ENCODE peak calls at places on chromosomes 12 and 14, in nine cellular contexts. F is HepG2, D is esophagus muscularis mucosa, E is stomach, L is suprapubic skin, A is SK-N-SH, R is K562, T is GM12878, Z is sigmoid colon. M is an unnamed sample.

GRCh38 chr14:23352506-23353432 is at the start of gene SLC22A17:
- DNase-seq in F (peak; percentile 45), D (no peak), E (peak; percentile 65), L (peak; percentile 82), A (peak; percentile 93), R (no peak), T (no peak), Z (peak; percentile 94), M (peak; percentile 69)

GRCh38 chr12:49264873-49265792 is at the start of gene TUBA1C:
- DNase-seq in F (peak; percentile 88), D (peak; percentile 96), E (peak; percentile 95), L (peak; percentile 93), A (no peak), R (peak; percentile 99), T (peak; percentile 57), Z (peak; percentile 96), M (peak; percentile 96)

GRCh38 chr14:34911209-34912150 is 36.3 kb upstream of the BAZ1A start:
- DNase-seq in F (no peak), D (no peak), E (no peak), L (no peak), A (no peak), R (no peak), T (no peak), Z (no peak), M (no peak)

GRCh38 chr12:66297923-66298322 is 4.4 kb upstream of the HELB start:
- DNase-seq in F (no peak), D (no peak), E (no peak), L (no peak), A (no peak), R (no peak), T (no peak), Z (no peak), M (no peak)

GRCh38 chr12:78555802-78556201 is 308.8 kb upstream of the SYT1 start:
- DNase-seq in F (no peak), D (no peak), E (no peak), L (no peak), A (no peak), R (no peak), T (no peak), Z (no peak), M (no peak)

GRCh38 chr14:21917699-21918436 is 244.2 kb upstream of the OR4E1 start:
- DNase-seq in F (peak; percentile 56), D (no peak), E (peak; percentile 53), L (no peak), A (peak; percentile 11), R (peak; percentile 18), T (peak; percentile 3), Z (no peak), M (peak; percentile 28)

GRCh38 chr14:104138891-104139459 is 588 bp downstream of the KIF26A start:
- DNase-seq in F (no peak), D (no peak), E (no peak), L (peak; percentile 62), A (no peak), R (no peak), T (no peak), Z (peak; percentile 63), M (no peak)

GRCh38 chr12:6996040-6996441 is 22.2 kb downstream of the LPCAT3 start:
- DNase-seq in F (peak; percentile 63), D (no peak), E (no peak), L (no peak), A (no peak), R (peak; percentile 28), T (no peak), Z (no peak), M (no peak)

GRCh38 chr14:80316426-80316825 is 105.1 kb upstream of the DIO2 start:
- DNase-seq in F (no peak), D (no peak), E (no peak), L (no peak), A (no peak), R (no peak), T (no peak), Z (no peak), M (no peak)

GRCh38 chr12:65937181-65937641 is 112.9 kb downstream of the HMGA2 start:
- DNase-seq in F (peak; percentile 97), D (no peak), E (no peak), L (no peak), A (no peak), R (no peak), T (no peak), Z (no peak), M (no peak)

GRCh38 chr14:75630695-75631452 is 29.8 kb downstream of the ERG28 start:
- DNase-seq in F (no peak), D (no peak), E (no peak), L (no peak), A (no peak), R (no peak), T (no peak), Z (no peak), M (no peak)

GRCh38 chr14:64873506-64874220 is 6.0 kb downstream of the SPTB start:
- DNase-seq in F (no peak), D (peak; percentile 47), E (no peak), L (no peak), A (no peak), R (no peak), T (no peak), Z (no peak), M (no peak)

GRCh38 chr14:105907276-105907675 is 380.9 kb downstream of the TMEM121 start:
- DNase-seq in F (no peak), D (no peak), E (no peak), L (no peak), A (no peak), R (no peak), T (no peak), Z (no peak), M (no peak)

GRCh38 chr12:107552263-107552662 is 133.3 kb upstream of the PWP1 start:
- DNase-seq in F (no peak), D (no peak), E (no peak), L (no peak), A (no peak), R (no peak), T (no peak), Z (no peak), M (no peak)

GRCh38 chr12:123591702-123592481 is 7.5 kb downstream of the TMED2 start:
- DNase-seq in F (no peak), D (no peak), E (no peak), L (peak; percentile 4), A (no peak), R (no peak), T (no peak), Z (no peak), M (no peak)

GRCh38 chr12:128449146-128449894 is 182.3 kb downstream of the TMEM132C start:
- DNase-seq in F (no peak), D (no peak), E (no peak), L (no peak), A (peak; percentile 27), R (no peak), T (no peak), Z (no peak), M (no peak)
- TF ChIP-seq POLR2AphosphoS5 in F (no peak), D (no peak), E (no peak), L (no peak), A (no peak), R (no peak), T (no peak), Z (no peak), M (no peak)

GRCh38 chr14:67485501-67486095 is 2.9 kb downstream of the TMEM229B start:
- DNase-seq in F (no peak), D (no peak), E (no peak), L (no peak), A (no peak), R (peak; percentile 15), T (no peak), Z (no peak), M (no peak)

GRCh38 chr14:67487332-67487731 is 1.2 kb downstream of the TMEM229B start:
- DNase-seq in F (no peak), D (no peak), E (no peak), L (no peak), A (no peak), R (no peak), T (no peak), Z (no peak), M (no peak)

GRCh38 chr14:67486890-67487289 is 1.6 kb downstream of the TMEM229B start:
- DNase-seq in F (no peak), D (no peak), E (no peak), L (no peak), A (no peak), R (no peak), T (no peak), Z (no peak), M (no peak)

GRCh38 chr14:67490201-67490600 is 1.7 kb upstream of the TMEM229B start:
- DNase-seq in F (no peak), D (no peak), E (no peak), L (no peak), A (no peak), R (no peak), T (no peak), Z (no peak), M (no peak)

GRCh38 chr14:67487937-67488893 is at the start of gene TMEM229B:
- DNase-seq in F (no peak), D (no peak), E (peak; percentile 66), L (no peak), A (no peak), R (no peak), T (peak; percentile 94), Z (no peak), M (peak; percentile 74)
- TF ChIP-seq EP300 in F (no peak), D (no peak), E (no peak), L (no peak), A (no peak), R (no peak), T (peak; percentile 88), Z (no peak), M (no peak)

DNA sequence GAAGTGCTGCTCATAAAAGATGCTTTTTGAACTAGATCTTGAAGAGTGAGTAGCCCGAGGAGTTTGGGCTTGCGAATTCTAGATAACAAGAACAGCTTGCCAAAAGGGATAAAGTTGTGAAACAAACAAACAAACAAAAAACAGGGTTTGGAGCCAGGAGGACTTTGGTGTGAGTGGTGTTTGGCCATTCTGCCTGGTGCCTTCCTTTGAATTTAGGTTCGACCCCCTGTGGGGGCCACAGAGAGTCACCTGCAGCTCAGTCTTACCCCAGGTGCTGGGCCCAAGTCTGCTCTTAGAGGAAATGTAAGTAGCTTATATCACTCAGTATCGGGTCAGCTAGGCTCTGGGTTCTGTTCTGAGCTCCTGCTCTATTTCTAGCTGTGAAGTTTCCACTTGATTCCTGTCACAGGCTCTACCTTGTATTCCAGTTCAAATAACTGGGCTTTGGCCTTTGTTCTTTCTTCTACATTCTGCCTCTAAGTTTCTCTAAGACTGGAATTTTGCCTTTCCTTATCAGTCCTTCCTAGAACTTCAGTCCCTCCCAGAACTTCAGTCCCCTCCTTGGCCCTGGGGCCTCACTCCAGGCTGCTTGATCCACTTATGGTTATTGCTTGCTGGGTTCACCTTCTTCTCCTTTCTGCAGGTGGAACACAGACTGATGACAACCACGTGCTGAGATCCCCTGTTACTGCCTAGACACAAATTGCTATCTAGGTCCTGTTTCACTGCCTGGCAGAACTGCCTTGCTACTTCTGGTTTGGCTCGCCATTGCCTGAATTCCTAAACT is 20.5 kb upstream of the DUSP6 start:
- DNase-seq in F (no peak), D (no peak), E (no peak), L (no peak), A (no peak), R (peak; percentile 29), T (no peak), Z (no peak), M (no peak)
- H3K27ac ChIP-seq in F (peak overlapping the region; percentile 8), D (peak overlapping the region; percentile 74), E (peak overlapping the region; percentile 72), L (no peak overlapping the region), A (peak overlapping the region; percentile 93), R (peak overlapping the region; percentile 24), T (no peak overlapping the region), Z (peak overlapping the region; percentile 80), M (peak overlapping the region; percentile 72)

DNA sequence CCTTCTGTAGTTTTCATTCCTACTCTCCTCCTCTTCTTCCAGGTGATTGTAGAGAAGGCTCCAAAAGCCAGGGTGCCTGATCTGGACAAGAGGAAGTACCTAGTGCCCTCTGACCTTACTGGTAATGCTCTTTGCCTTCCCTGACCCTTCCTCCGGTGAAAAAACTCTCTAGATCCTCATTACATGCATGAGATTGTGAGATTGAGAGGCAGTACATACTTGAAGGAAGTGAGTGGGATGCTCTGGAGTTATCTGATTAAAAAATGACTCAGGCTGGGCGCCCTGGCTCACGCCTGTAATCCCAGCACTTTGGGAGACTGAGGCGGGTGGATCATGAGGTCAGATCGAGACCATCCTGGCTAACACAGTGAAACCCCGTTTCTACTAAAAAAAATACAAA is 5.3 kb downstream of the GABARAPL1 start:
- DNase-seq in F (no peak), D (no peak), E (no peak), L (no peak), A (no peak), R (peak; percentile 7), T (no peak), Z (no peak), M (no peak)
- TF ChIP-seq POLR2AphosphoS5 in F (no peak), D (no peak), E (no peak), L (no peak), A (no peak), R (no peak), T (no peak), Z (no peak), M (no peak)